ENCODE peak calls at places on chromosome 5, in six cellular contexts. Y, K, J, S, M and F are unnamed samples.

GRCh38 chr5:86570427-86571083 is 47.2 kb upstream of the COX7C start:
- DNase-seq in Y (no peak), M (no peak), K (no peak), S (no peak), J (no peak), F (no peak)

GRCh38 chr5:1550287-1551076 is 26.7 kb upstream of the LPCAT1 start:
- DNase-seq in J (no peak), S (peak), M (no peak), K (no peak), Y (no peak), F (peak)

GRCh38 chr5:129899454-129899853 is 4.8 kb upstream of the CHSY3 start:
- DNase-seq in M (peak), Y (no peak), K (peak), S (no peak), J (peak), F (no peak)

GRCh38 chr5:57955506-57955905 is 472.9 kb upstream of the ACTBL2 start:
- DNase-seq in J (no peak), S (no peak), Y (no peak), M (no peak), K (no peak), F (no peak)

GRCh38 chr5:73393606-73394489 is 54.7 kb downstream of the FOXD1 start:
- DNase-seq in K (no peak), S (no peak), M (no peak), Y (no peak), J (no peak), F (no peak)

GRCh38 chr5:173423452-173424117 is 95.4 kb upstream of the STC2 start:
- DNase-seq in S (no peak), K (no peak), M (no peak), J (no peak), Y (no peak), F (no peak)

GRCh38 chr5:178991190-178992145 is 3.7 kb downstream of the GRM6 start:
- DNase-seq in K (no peak), J (no peak), M (no peak), S (peak), Y (no peak), F (peak)

GRCh38 chr5:56200856-56201638 is 32.1 kb downstream of the ANKRD55 start:
- DNase-seq in K (peak), J (peak), Y (peak), M (peak), S (no peak), F (no peak)

GRCh38 chr5:68744196-68744595 is 349.6 kb upstream of the SLC30A5 start:
- DNase-seq in J (no peak), S (no peak), K (no peak), Y (no peak), M (no peak), F (no peak)

GRCh38 chr5:53133020-53133419 is 23.5 kb upstream of the MOCS2 start:
- DNase-seq in Y (no peak), J (no peak), M (no peak), K (no peak), S (no peak), F (no peak)

GRCh38 chr5:13992795-13993194 is 48.3 kb upstream of the DNAH5 start:
- DNase-seq in K (no peak), J (no peak), S (no peak), Y (no peak), M (no peak), F (no peak)

GRCh38 chr5:159906957-159907356 is 9.3 kb upstream of the ADRA1B start:
- DNase-seq in J (no peak), M (no peak), S (no peak), Y (no peak), K (no peak), F (no peak)

GRCh38 chr5:148799737-148800527 is 26.5 kb upstream of the ADRB2 start:
- DNase-seq in J (peak), M (no peak), K (no peak), Y (no peak), S (no peak), F (no peak)

GRCh38 chr5:135492319-135492626 is 40.1 kb upstream of the TIFAB start:
- DNase-seq in J (peak), K (no peak), S (no peak), Y (no peak), M (no peak), F (no peak)

GRCh38 chr5:83552275-83552674 is 80.7 kb downstream of the VCAN start:
- DNase-seq in K (no peak), Y (no peak), S (no peak), M (no peak), J (no peak), F (no peak)

GRCh38 chr5:59503223-59503622 is 390.3 kb downstream of the PDE4D start:
- DNase-seq in K (no peak), M (no peak), Y (no peak), J (no peak), S (no peak), F (no peak)

GRCh38 chr5:59506285-59506877 is 387.1 kb downstream of the PDE4D start:
- DNase-seq in J (peak), M (peak), Y (no peak), K (peak), S (no peak), F (no peak)
- TF ChIP-seq CTCF in J (peak), M (peak), Y (peak), K (peak), S (peak), F (peak)

DNA sequence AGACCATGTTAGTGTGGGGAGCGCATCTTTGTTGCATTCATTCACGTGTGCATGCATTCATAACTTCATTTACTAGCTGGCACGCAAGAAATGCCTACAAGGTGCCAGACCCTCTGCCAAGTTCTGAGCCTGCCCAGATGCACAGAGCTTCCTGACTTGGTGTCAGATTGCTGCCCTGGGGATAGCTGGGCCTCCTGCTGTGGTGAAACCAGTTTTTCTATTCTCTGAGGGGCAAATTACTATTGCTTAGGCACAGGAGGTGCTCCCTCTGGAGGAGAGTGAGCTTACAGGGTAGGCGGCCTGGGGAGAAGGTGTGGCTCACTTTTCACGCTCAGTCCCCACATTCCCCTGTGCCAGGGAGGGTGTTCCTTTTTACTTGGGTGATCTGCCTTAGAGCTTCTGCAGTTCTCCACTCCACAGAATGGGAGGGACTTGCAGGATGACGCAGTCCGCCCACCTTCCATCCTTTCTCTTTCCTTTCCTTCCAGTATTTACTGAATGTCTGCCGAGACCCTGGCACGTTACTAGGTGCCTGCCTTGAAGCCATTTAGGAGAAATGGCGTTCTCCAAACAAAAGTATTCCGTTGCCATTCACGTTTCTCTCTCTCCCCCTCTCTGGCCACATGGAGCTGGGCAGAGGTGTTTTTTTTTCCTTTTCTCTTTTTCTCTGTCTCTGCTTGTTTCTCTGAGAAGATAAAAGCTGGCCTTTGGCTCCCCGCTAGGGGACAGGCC is 27.9 kb upstream of the CTNNA1 start:
- DNase-seq in J (peak), Y (peak), M (peak), S (no peak), K (peak), F (peak)
- TF ChIP-seq CTCF in J (peak), Y (peak), M (peak), S (peak), K (peak), F (peak)

DNA sequence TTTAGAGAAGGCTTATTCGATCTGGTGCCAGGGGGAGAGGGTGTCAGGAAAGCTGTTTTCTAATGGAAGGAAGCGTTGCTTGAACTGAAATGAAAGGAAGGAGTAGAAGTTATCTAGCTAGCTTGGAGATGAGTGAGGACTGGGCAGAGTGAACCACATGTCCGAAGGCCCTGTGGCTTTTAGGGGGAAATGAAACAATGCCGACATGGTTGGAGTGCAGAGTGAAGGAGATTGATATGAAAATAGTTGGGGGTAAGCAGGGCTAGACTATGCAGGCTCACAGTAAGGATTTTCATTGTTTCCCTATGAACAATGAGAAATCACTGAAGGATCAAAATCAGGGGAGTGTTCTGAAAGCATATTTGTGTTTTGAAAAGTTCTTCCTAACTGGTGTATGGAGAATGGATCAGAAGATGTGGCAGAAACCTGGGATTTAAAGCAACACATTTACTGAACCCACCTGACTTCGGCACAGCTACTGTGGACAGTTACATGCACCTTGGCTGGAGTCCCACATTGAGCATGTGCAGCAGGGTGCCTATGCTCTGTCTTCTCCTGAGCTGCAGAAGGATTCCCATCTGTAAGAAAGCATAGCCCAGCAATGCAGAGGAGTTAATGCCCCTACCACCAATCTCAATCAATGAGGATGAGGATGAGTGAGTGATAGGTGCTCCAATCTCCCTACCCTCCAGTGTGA is 144.4 kb upstream of the TBCA start:
- DNase-seq in M (no peak), K (no peak), Y (no peak), J (no peak), S (no peak), F (no peak)
- TF ChIP-seq CTCF in M (no peak), K (no peak), Y (no peak), J (no peak), S (no peak), F (no peak)

DNA sequence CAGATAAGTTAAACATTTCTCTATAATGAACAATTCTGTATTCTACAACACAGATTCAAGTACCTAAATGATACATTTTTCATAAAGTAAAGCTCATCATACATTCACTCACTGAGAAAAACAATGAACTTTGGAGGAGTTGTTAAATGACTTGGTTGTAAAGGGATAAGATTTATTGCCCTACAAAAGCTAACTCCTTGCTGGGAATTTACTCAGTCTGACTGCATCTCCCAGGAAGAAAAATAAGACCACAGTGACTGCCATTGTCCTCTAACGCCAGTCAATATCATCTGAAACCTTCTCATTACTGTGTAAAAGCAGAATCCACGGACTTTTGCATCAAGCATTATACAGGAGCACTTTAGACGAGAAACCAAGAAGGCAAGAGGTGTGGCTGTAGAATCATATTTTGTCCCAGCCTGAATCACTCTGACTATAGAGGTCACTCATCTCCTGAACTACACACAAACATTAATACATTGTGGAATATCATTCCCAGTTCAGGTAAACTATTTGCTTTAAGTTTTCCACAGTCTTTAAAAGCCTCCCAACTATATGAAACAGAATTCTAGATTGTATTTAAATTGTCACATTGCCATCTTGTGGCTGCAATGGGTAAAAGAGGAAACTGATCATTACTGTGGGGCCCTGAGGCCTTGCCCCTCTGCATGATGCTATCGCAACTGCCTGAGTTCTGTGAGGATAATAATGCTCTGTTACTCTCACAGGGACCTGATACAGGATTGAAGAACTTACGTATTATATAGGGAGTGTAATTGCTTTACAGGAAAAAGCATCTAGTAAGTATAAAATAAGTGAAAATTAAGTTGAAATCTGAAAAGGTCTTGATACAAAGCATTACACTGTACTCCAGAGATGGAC is 142.9 kb downstream of the SLCO4C1 start:
- DNase-seq in M (no peak), K (peak), Y (no peak), S (no peak), J (peak), F (no peak)
- TF ChIP-seq CTCF in M (no peak), K (peak), Y (no peak), S (peak), J (peak), F (peak)